ENCODE peak calls at places on chromosomes 3 and 15, in seven cellular contexts. One of them, this sample, is unnamed.

GRCh38 chr15:48021336-48022086 is 99.3 kb upstream of the SLC24A5 start:
- DNase-seq in suprapubic skin: no peak
- DNase-seq in ovary: no peak
- DNase-seq in esophagus muscularis mucosa: no peak
- DNase-seq in HepG2: no peak
- DNase-seq in K562: no peak
- DNase-seq in stomach: no peak
- DNase-seq in this sample: no peak

GRCh38 chr15:70036585-70037343 is 61.0 kb downstream of the TLE3 start:
- DNase-seq in suprapubic skin: peak; percentile 30
- DNase-seq in ovary: no peak
- DNase-seq in esophagus muscularis mucosa: no peak
- DNase-seq in HepG2: no peak
- DNase-seq in K562: no peak
- DNase-seq in stomach: peak; percentile 40
- DNase-seq in this sample: no peak

GRCh38 chr15:25431821-25432561 is 6.8 kb downstream of the UBE3A start:
- DNase-seq in suprapubic skin: no peak
- DNase-seq in ovary: no peak
- DNase-seq in esophagus muscularis mucosa: no peak
- DNase-seq in HepG2: no peak
- DNase-seq in K562: no peak
- DNase-seq in stomach: no peak
- DNase-seq in this sample: no peak

GRCh38 chr15:98954411-98954810 is 53.2 kb downstream of the PGPEP1L start:
- DNase-seq in suprapubic skin: peak; percentile 67
- DNase-seq in ovary: peak; percentile 82
- DNase-seq in esophagus muscularis mucosa: no peak
- DNase-seq in HepG2: no peak
- DNase-seq in K562: no peak
- DNase-seq in stomach: no peak
- DNase-seq in this sample: no peak

GRCh38 chr3:178352300-178353021 is 183.8 kb upstream of the KCNMB2 start:
- DNase-seq in suprapubic skin: no peak
- DNase-seq in ovary: no peak
- DNase-seq in esophagus muscularis mucosa: no peak
- DNase-seq in HepG2: no peak
- DNase-seq in K562: no peak
- DNase-seq in stomach: no peak
- DNase-seq in this sample: no peak

GRCh38 chr15:70604671-70605070 is 158.7 kb downstream of the UACA start:
- DNase-seq in suprapubic skin: no peak
- DNase-seq in ovary: peak; percentile 41
- DNase-seq in esophagus muscularis mucosa: peak; percentile 80
- DNase-seq in HepG2: peak; percentile 47
- DNase-seq in K562: no peak
- DNase-seq in stomach: no peak
- DNase-seq in this sample: peak; percentile 22

GRCh38 chr3:185823280-185824044 is 1.4 kb downstream of the IGF2BP2 start:
- DNase-seq in suprapubic skin: peak; percentile 64
- DNase-seq in ovary: peak; percentile 37
- DNase-seq in esophagus muscularis mucosa: no peak
- DNase-seq in HepG2: no peak
- DNase-seq in K562: peak; percentile 71
- DNase-seq in stomach: peak; percentile 59
- DNase-seq in this sample: peak; percentile 89

GRCh38 chr15:40787344-40787841 is 17.6 kb downstream of the C15orf62 start:
- DNase-seq in suprapubic skin: no peak
- DNase-seq in ovary: no peak
- DNase-seq in esophagus muscularis mucosa: no peak
- DNase-seq in HepG2: no peak
- DNase-seq in K562: no peak
- DNase-seq in stomach: peak; percentile 88
- DNase-seq in this sample: no peak

GRCh38 chr15:74752486-74753395 is 4.1 kb downstream of the CYP1A2 start:
- DNase-seq in suprapubic skin: no peak
- DNase-seq in ovary: no peak
- DNase-seq in esophagus muscularis mucosa: no peak
- DNase-seq in HepG2: no peak
- DNase-seq in K562: no peak
- DNase-seq in stomach: no peak
- DNase-seq in this sample: no peak

GRCh38 chr3:148090156-148090555 is 607.5 kb upstream of the AGTR1 start:
- DNase-seq in suprapubic skin: no peak
- DNase-seq in ovary: no peak
- DNase-seq in esophagus muscularis mucosa: no peak
- DNase-seq in HepG2: no peak
- DNase-seq in K562: no peak
- DNase-seq in stomach: no peak
- DNase-seq in this sample: no peak

GRCh38 chr15:38758001-38758400 is 193.4 kb upstream of the RASGRP1 start:
- DNase-seq in suprapubic skin: no peak
- DNase-seq in ovary: no peak
- DNase-seq in esophagus muscularis mucosa: no peak
- DNase-seq in HepG2: no peak
- DNase-seq in K562: no peak
- DNase-seq in stomach: no peak
- DNase-seq in this sample: no peak

GRCh38 chr15:67093146-67093874 is 27.9 kb downstream of the SMAD3 start:
- DNase-seq in suprapubic skin: no peak
- DNase-seq in ovary: no peak
- DNase-seq in esophagus muscularis mucosa: no peak
- DNase-seq in HepG2: no peak
- DNase-seq in K562: no peak
- DNase-seq in stomach: no peak
- DNase-seq in this sample: peak; percentile 20

GRCh38 chr3:48232734-48233133 is 8.2 kb upstream of the ZNF589 start:
- DNase-seq in suprapubic skin: peak; percentile 82
- DNase-seq in ovary: peak; percentile 67
- DNase-seq in esophagus muscularis mucosa: no peak
- DNase-seq in HepG2: peak; percentile 76
- DNase-seq in K562: peak; percentile 80
- DNase-seq in stomach: peak; percentile 72
- DNase-seq in this sample: peak; percentile 91

GRCh38 chr15:99556010-99556409 is 9.8 kb upstream of the MEF2A start:
- DNase-seq in suprapubic skin: no peak
- DNase-seq in ovary: no peak
- DNase-seq in esophagus muscularis mucosa: no peak
- DNase-seq in HepG2: no peak
- DNase-seq in K562: no peak
- DNase-seq in stomach: no peak
- DNase-seq in this sample: no peak

GRCh38 chr15:46708226-46708625 is 1009.1 kb upstream of the SEMA6D start:
- DNase-seq in suprapubic skin: no peak
- DNase-seq in ovary: no peak
- DNase-seq in esophagus muscularis mucosa: no peak
- DNase-seq in HepG2: no peak
- DNase-seq in K562: no peak
- DNase-seq in stomach: no peak
- DNase-seq in this sample: no peak

GRCh38 chr15:85727068-85727467 is 67.7 kb downstream of the KLHL25 start:
- DNase-seq in suprapubic skin: no peak
- DNase-seq in ovary: no peak
- DNase-seq in esophagus muscularis mucosa: no peak
- DNase-seq in HepG2: no peak
- DNase-seq in K562: no peak
- DNase-seq in stomach: no peak
- DNase-seq in this sample: no peak

GRCh38 chr15:85723960-85724945 is 70.5 kb downstream of the KLHL25 start:
- DNase-seq in suprapubic skin: no peak
- DNase-seq in ovary: no peak
- DNase-seq in esophagus muscularis mucosa: no peak
- DNase-seq in HepG2: no peak
- DNase-seq in K562: no peak
- DNase-seq in stomach: no peak
- DNase-seq in this sample: no peak

GRCh38 chr15:85725019-85725418 is 69.7 kb downstream of the KLHL25 start:
- DNase-seq in suprapubic skin: no peak
- DNase-seq in ovary: no peak
- DNase-seq in esophagus muscularis mucosa: no peak
- DNase-seq in HepG2: no peak
- DNase-seq in K562: no peak
- DNase-seq in stomach: no peak
- DNase-seq in this sample: no peak

GRCh38 chr15:85725564-85725963 is 69.2 kb downstream of the KLHL25 start:
- DNase-seq in suprapubic skin: no peak
- DNase-seq in ovary: no peak
- DNase-seq in esophagus muscularis mucosa: no peak
- DNase-seq in HepG2: no peak
- DNase-seq in K562: no peak
- DNase-seq in stomach: no peak
- DNase-seq in this sample: no peak

GRCh38 chr15:85726446-85726845 is 68.3 kb downstream of the KLHL25 start:
- DNase-seq in suprapubic skin: no peak
- DNase-seq in ovary: no peak
- DNase-seq in esophagus muscularis mucosa: no peak
- DNase-seq in HepG2: no peak
- DNase-seq in K562: no peak
- DNase-seq in stomach: no peak
- DNase-seq in this sample: no peak
- TF ChIP-seq EP300 in suprapubic skin: no peak
- TF ChIP-seq EP300 in ovary: peak; percentile 21
- TF ChIP-seq EP300 in esophagus muscularis mucosa: peak; percentile 7
- TF ChIP-seq EP300 in HepG2: no peak
- TF ChIP-seq EP300 in K562: no peak
- TF ChIP-seq EP300 in stomach: no peak
- TF ChIP-seq EP300 in this sample: no peak

DNA sequence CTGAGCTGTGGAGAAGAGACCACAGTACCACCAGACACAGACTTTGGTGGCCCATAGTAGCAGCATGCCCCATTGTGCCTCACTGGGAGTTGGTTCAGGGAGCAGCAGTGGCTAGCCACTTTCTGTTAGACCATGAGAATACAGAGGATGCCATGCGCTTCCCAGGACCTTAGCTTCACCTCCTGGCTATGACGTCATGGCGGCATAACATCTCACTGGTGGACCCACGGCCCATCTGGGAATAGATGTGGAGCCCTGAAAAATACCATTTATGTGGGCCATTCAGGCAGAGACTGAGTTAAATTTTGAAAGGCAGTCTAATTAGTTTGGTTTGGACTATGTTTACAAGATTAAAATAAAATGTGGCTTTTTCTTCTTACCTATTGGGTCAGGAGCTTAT is 55.1 kb upstream of the NMD3 start:
- DNase-seq in suprapubic skin: no peak
- DNase-seq in ovary: no peak
- DNase-seq in esophagus muscularis mucosa: no peak
- DNase-seq in HepG2: no peak
- DNase-seq in K562: no peak
- DNase-seq in stomach: no peak
- DNase-seq in this sample: no peak
- TF ChIP-seq EP300 in suprapubic skin: no peak
- TF ChIP-seq EP300 in ovary: no peak
- TF ChIP-seq EP300 in esophagus muscularis mucosa: no peak
- TF ChIP-seq EP300 in HepG2: no peak
- TF ChIP-seq EP300 in K562: no peak
- TF ChIP-seq EP300 in stomach: no peak
- TF ChIP-seq EP300 in this sample: no peak

GRCh38 chr3:17116007-17116659 is 231.4 kb downstream of the PLCL2 start:
- DNase-seq in suprapubic skin: no peak
- DNase-seq in ovary: no peak
- DNase-seq in esophagus muscularis mucosa: peak; percentile 81
- DNase-seq in HepG2: no peak
- DNase-seq in K562: no peak
- DNase-seq in stomach: no peak
- DNase-seq in this sample: no peak

GRCh38 chr3:17119198-17120072 is 234.7 kb downstream of the PLCL2 start:
- DNase-seq in suprapubic skin: no peak
- DNase-seq in ovary: no peak
- DNase-seq in esophagus muscularis mucosa: peak; percentile 74
- DNase-seq in HepG2: no peak
- DNase-seq in K562: peak; percentile 9
- DNase-seq in stomach: no peak
- DNase-seq in this sample: no peak

GRCh38 chr3:17122758-17123157 is 238.0 kb downstream of the PLCL2 start:
- DNase-seq in suprapubic skin: no peak
- DNase-seq in ovary: no peak
- DNase-seq in esophagus muscularis mucosa: no peak
- DNase-seq in HepG2: no peak
- DNase-seq in K562: no peak
- DNase-seq in stomach: no peak
- DNase-seq in this sample: no peak

GRCh38 chr3:17118771-17119170 is 234.0 kb downstream of the PLCL2 start:
- DNase-seq in suprapubic skin: no peak
- DNase-seq in ovary: no peak
- DNase-seq in esophagus muscularis mucosa: peak; percentile 89
- DNase-seq in HepG2: no peak
- DNase-seq in K562: no peak
- DNase-seq in stomach: no peak
- DNase-seq in this sample: peak; percentile 20

DNA sequence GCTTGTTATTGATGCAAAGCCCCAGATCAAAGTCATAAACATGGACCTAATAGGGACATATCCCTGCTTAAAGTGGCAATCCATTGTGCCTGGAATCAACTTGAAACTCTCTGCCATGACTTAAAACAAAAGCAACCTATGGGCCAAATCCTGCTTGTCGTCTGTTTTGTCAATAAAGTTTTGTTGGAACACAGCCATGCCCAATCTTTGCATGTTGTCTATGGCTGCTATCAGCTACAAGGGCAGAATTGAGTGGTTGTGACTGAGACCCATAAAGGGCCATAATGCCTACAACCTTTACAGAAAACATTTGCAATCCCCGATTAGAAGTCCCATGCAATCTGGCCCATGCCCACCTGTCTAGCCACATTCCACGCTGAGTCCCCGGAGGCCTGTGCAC is 235.4 kb downstream of the PLCL2 start:
- DNase-seq in suprapubic skin: no peak
- DNase-seq in ovary: no peak
- DNase-seq in esophagus muscularis mucosa: no peak
- DNase-seq in HepG2: no peak
- DNase-seq in K562: no peak
- DNase-seq in stomach: no peak
- DNase-seq in this sample: no peak
- TF ChIP-seq EP300 in suprapubic skin: no peak
- TF ChIP-seq EP300 in ovary: no peak
- TF ChIP-seq EP300 in esophagus muscularis mucosa: no peak
- TF ChIP-seq EP300 in HepG2: no peak
- TF ChIP-seq EP300 in K562: no peak
- TF ChIP-seq EP300 in stomach: no peak
- TF ChIP-seq EP300 in this sample: no peak

DNA sequence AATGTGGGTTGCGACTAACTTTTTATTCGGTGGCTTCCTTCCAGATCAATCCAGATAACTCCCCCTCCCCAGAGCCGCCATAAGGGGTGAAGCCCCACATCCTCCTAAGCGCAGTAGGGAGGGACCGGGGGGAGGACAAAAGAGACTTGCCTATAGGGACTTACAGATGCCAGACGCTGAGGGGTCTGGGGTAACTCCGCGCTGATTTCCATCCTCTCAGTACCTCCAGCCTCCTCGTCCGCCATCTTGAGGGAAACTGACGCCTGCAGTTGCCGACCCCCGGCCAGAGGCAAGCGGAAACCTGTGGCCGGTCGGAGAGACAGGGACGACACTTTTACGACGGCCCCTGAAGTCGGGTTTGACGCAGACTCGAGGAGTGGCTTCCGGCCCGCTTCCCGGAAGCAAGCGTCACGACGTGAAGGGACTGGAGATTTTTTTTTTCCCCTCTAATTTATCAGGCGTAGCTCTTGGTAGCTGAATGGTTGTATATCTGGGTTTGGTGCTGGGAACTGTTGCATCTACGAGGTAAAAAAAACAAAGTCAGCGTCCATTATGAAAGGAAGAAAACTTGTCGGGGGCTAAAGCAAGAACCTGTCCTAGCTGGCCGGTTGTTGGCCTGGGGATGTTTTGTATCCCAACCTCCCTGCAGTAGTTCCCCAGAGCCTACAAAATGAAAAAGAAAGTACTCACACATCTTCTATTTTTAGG is at the start of gene UBR1:
- DNase-seq in suprapubic skin: peak; percentile 94
- DNase-seq in ovary: peak; percentile 87
- DNase-seq in esophagus muscularis mucosa: peak; percentile 97
- DNase-seq in HepG2: peak; percentile 82
- DNase-seq in K562: peak; percentile 96
- DNase-seq in stomach: peak; percentile 90
- DNase-seq in this sample: peak; percentile 92
- TF ChIP-seq EP300 in suprapubic skin: no peak
- TF ChIP-seq EP300 in ovary: peak; percentile 73
- TF ChIP-seq EP300 in esophagus muscularis mucosa: no peak
- TF ChIP-seq EP300 in HepG2: no peak
- TF ChIP-seq EP300 in K562: peak; percentile 6
- TF ChIP-seq EP300 in stomach: peak; percentile 3
- TF ChIP-seq EP300 in this sample: peak; percentile 77